ENCODE peak calls at places on chromosomes 12 and 14, in nine cellular contexts. C is sigmoid colon; M is NCI-H460; U is type B pancreatic cell; I is KBM-7; Z is AG08396; L is NCI-H1417; H is NCI-H2081; R is CD4-positive, alpha-beta T cell. V is an unnamed sample.

GRCh38 chr14:106010783-106011182 is 484.4 kb downstream of the TMEM121 start:
- DNase-seq in Z (no peak), U (no peak), M (no peak), L (no peak), H (no peak), R (no peak), C (no peak), I (no peak), V (no peak)

GRCh38 chr12:54028324-54029201 is at the start of gene HOXC6:
- DNase-seq in U (no peak), Z (peak), H (peak), I (no peak), L (no peak), C (no peak), R (no peak), M (no peak), V (no peak)

GRCh38 chr12:98733667-98734350 is 88.7 kb downstream of the APAF1 start:
- DNase-seq in L (no peak), U (no peak), M (no peak), C (no peak), R (no peak), H (no peak), Z (no peak), I (no peak), V (no peak)

GRCh38 chr12:65334534-65334933 is 56.1 kb downstream of the MSRB3 start:
- DNase-seq in R (no peak), M (no peak), H (no peak), U (no peak), I (no peak), Z (no peak), L (no peak), C (no peak), V (no peak)

GRCh38 chr12:99099786-99100185 is 454.7 kb downstream of the APAF1 start:
- DNase-seq in M (no peak), R (no peak), Z (no peak), H (peak), C (no peak), U (no peak), I (no peak), L (no peak), V (no peak)

GRCh38 chr12:72511906-72512305 is 239.7 kb downstream of the TRHDE start:
- DNase-seq in U (no peak), H (no peak), L (no peak), C (no peak), Z (peak), R (no peak), I (no peak), M (no peak), V (no peak)

GRCh38 chr12:45725631-45726593 is 3.6 kb upstream of the ARID2 start:
- DNase-seq in I (peak), Z (peak), H (peak), U (no peak), C (no peak), M (peak), L (peak), R (peak), V (no peak)

GRCh38 chr12:91774471-91774921 is 371.1 kb downstream of the BTG1 start:
- DNase-seq in L (no peak), C (no peak), Z (peak), I (no peak), M (no peak), R (no peak), U (no peak), H (no peak), V (no peak)

GRCh38 chr12:98208846-98209245 is 306.5 kb upstream of the TMPO start:
- DNase-seq in Z (no peak), H (no peak), I (no peak), U (no peak), L (peak), M (no peak), R (no peak), C (no peak), V (no peak)

GRCh38 chr12:89686311-89686710 is 22.3 kb downstream of the ATP2B1 start:
- DNase-seq in C (no peak), R (no peak), I (no peak), U (no peak), H (no peak), M (no peak), Z (no peak), L (no peak), V (no peak)

V was measured in RWPE2.